ENCODE peak calls at places on chromosome 22, in seven cellular contexts. J is neural crest cell; G is effector memory CD8-positive, alpha-beta T cell; W is stimulated activated CD8-positive, alpha-beta memory T cell treated with anti-CD3 and anti-CD28 coated beads, Interleukin-4, amount 100 ng/mL, for 24 hours; A is ELF-1; Q is GM12891; K is NCI-H1092. U is an unnamed sample.

GRCh38 chr22:37383342-37383741 is 43.9 kb downstream of the ELFN2 start:
- DNase-seq in J (no peak), G (no peak), A (no peak), K (peak), Q (no peak), W (no peak), U (no peak)

GRCh38 chr22:33640900-33641299 is 279.4 kb downstream of the LARGE1 start:
- DNase-seq in Q (no peak), J (no peak), G (no peak), W (no peak), K (no peak), A (peak), U (no peak)

GRCh38 chr22:38069372-38070249 is 12.4 kb downstream of the PICK1 start:
- DNase-seq in W (no peak), J (peak), G (no peak), Q (no peak), A (no peak), K (no peak), U (no peak)

GRCh38 chr22:25644122-25644521 is 79.6 kb downstream of the GRK3 start:
- DNase-seq in G (no peak), A (no peak), Q (no peak), W (no peak), J (no peak), K (no peak), U (no peak)

GRCh38 chr22:30392661-30393321 is 4.0 kb upstream of the SEC14L2 start:
- DNase-seq in W (no peak), K (no peak), A (no peak), G (no peak), Q (no peak), J (no peak), U (no peak)

GRCh38 chr22:20115691-20116375 is at the start of gene RANBP1:
- DNase-seq in K (no peak), J (no peak), Q (no peak), G (no peak), A (no peak), W (no peak), U (no peak)

GRCh38 chr22:45170001-45170466 is 6.3 kb downstream of the NUP50 start:
- DNase-seq in K (no peak), W (no peak), J (no peak), G (no peak), Q (no peak), A (peak), U (no peak)

GRCh38 chr22:32281092-32281491 is 25.9 kb upstream of the SLC5A4 start:
- DNase-seq in K (no peak), W (no peak), A (no peak), J (no peak), Q (no peak), G (no peak), U (no peak)

GRCh38 chr22:30005213-30005857 is 74.9 kb upstream of the HORMAD2 start:
- DNase-seq in W (peak), G (peak), Q (no peak), A (peak), J (peak), K (peak), U (no peak)

GRCh38 chr22:48340191-48340590 is 1487.5 kb downstream of the BRD1 start:
- DNase-seq in A (peak), Q (no peak), G (no peak), J (no peak), W (no peak), K (no peak), U (no peak)

GRCh38 chr22:48236261-48236660 is 1473.8 kb downstream of the TBC1D22A start:
- DNase-seq in W (no peak), J (no peak), A (no peak), G (no peak), Q (no peak), K (no peak), U (no peak)

GRCh38 chr22:35997438-35997837 is 31.2 kb downstream of the RBFOX2 start:
- DNase-seq in G (no peak), Q (no peak), K (no peak), A (no peak), J (no peak), W (no peak), U (no peak)

GRCh38 chr22:31995046-31995445 is 48.0 kb upstream of the SLC5A1 start:
- DNase-seq in G (no peak), Q (no peak), K (no peak), J (no peak), A (no peak), W (no peak), U (no peak)

GRCh38 chr22:17159504-17159951 is 451 bp upstream of the HDHD5 start:
- DNase-seq in A (no peak), G (no peak), K (peak), J (no peak), Q (peak), W (peak), U (no peak)

GRCh38 chr22:38699784-38700183 is 959 bp downstream of the JOSD1 start:
- DNase-seq in G (no peak), A (peak), W (no peak), J (no peak), K (no peak), Q (no peak), U (no peak)

GRCh38 chr22:46563381-46564083 is 26.1 kb upstream of the CELSR1 start:
- DNase-seq in J (peak), Q (peak), G (peak), W (peak), A (peak), K (no peak), U (peak)

GRCh38 chr22:27719535-27720227 is 81.9 kb downstream of the MN1 start:
- DNase-seq in Q (no peak), G (no peak), A (peak), W (no peak), K (no peak), J (no peak), U (no peak)

GRCh38 chr22:28351585-28351984 is 328.1 kb downstream of the TTC28 start:
- DNase-seq in A (no peak), K (peak), Q (no peak), J (no peak), G (no peak), W (no peak), U (no peak)

GRCh38 chr22:18055619-18056160 is 22.1 kb upstream of the PEX26 start:
- DNase-seq in A (no peak), Q (no peak), K (no peak), J (no peak), G (no peak), W (no peak), U (no peak)

GRCh38 chr22:41969110-41969646 is at the start of gene SEPTIN3:
- DNase-seq in A (peak), Q (no peak), J (no peak), W (no peak), K (no peak), G (no peak), U (no peak)

GRCh38 chr22:38900677-38901076 is 28.7 kb upstream of the CBX6 start:
- DNase-seq in J (no peak), K (no peak), G (no peak), Q (no peak), A (no peak), W (no peak), U (no peak)